ENCODE peak calls at places on chromosomes 12 and 14, in eight cellular contexts. L, W, N, B, V, K, E and U are unnamed samples. For H3K9me3, the result is how much of the 10 kb centered on the place peaks cover.

GRCh38 chr14:78142994-78143393 is 27.2 kb upstream of the NRXN3 start:
- DNase-seq in L (no peak), W (no peak), N (no peak), B (no peak), V (peak), K (no peak), E (no peak), U (no peak)

GRCh38 chr12:38544357-38545066 is 227.9 kb downstream of the ALG10B start:
- DNase-seq in L (no peak), W (no peak), N (no peak), B (no peak), V (no peak), K (no peak), E (no peak), U (no peak)

GRCh38 chr12:713281-713875 is 39.0 kb upstream of the WNK1 start:
- DNase-seq in L (no peak), W (no peak), N (no peak), B (no peak), V (no peak), K (no peak), E (no peak), U (no peak)

GRCh38 chr12:68207276-68207675 is 18.3 kb downstream of the IL26 start:
- DNase-seq in L (no peak), W (no peak), N (no peak), B (no peak), V (no peak), K (no peak), E (no peak), U (no peak)

GRCh38 chr12:53751336-53752191 is at the start of gene CISTR:
- DNase-seq in L (no peak), W (peak), N (no peak), B (peak), V (no peak), K (no peak), E (no peak), U (no peak)

GRCh38 chr14:71243697-71244096 is 336.4 kb downstream of the PCNX1 start:
- DNase-seq in L (no peak), W (no peak), N (no peak), B (no peak), V (peak), K (no peak), E (no peak), U (no peak)

GRCh38 chr12:122147514-122148290 is 26.3 kb downstream of the IL31 start:
- DNase-seq in L (no peak), W (no peak), N (no peak), B (no peak), V (no peak), K (no peak), E (no peak), U (no peak)

GRCh38 chr12:1204581-1205121 is 213.6 kb downstream of the ERC1 start:
- DNase-seq in L (no peak), W (no peak), N (no peak), B (no peak), V (peak), K (peak), E (no peak), U (no peak)

GRCh38 chr14:63840981-63841380 is 11.8 kb upstream of the SYNE2 start:
- DNase-seq in L (peak), W (peak), N (no peak), B (peak), V (no peak), K (peak), E (no peak), U (peak)

GRCh38 chr14:52318057-52318456 is 3.9 kb downstream of the PTGER2 start:
- DNase-seq in L (no peak), W (no peak), N (no peak), B (no peak), V (no peak), K (no peak), E (no peak), U (peak)

GRCh38 chr14:89171168-89171567 is 245.9 kb downstream of the FOXN3 start:
- DNase-seq in L (peak), W (no peak), N (no peak), B (no peak), V (peak), K (no peak), E (no peak), U (no peak)

GRCh38 chr12:68612245-68612644 is 1.5 kb downstream of the RAP1B start:
- DNase-seq in L (no peak), W (no peak), N (no peak), B (no peak), V (peak), K (no peak), E (no peak), U (peak)

GRCh38 chr12:115898670-115899069 is 378.8 kb downstream of the MED13L start:
- DNase-seq in L (no peak), W (no peak), N (no peak), B (no peak), V (no peak), K (no peak), E (no peak), U (no peak)

GRCh38 chr14:29648045-29648444 is 279.6 kb downstream of the PRKD1 start:
- DNase-seq in L (no peak), W (no peak), N (no peak), B (no peak), V (peak), K (no peak), E (no peak), U (no peak)

GRCh38 chr12:80837342-80837978 is 100.3 kb downstream of the LIN7A start:
- DNase-seq in L (peak), W (no peak), N (peak), B (no peak), V (peak), K (no peak), E (peak), U (peak)

GRCh38 chr12:3199551-3200031 is 122.4 kb downstream of the TSPAN9 start:
- DNase-seq in L (no peak), W (peak), N (no peak), B (peak), V (peak), K (no peak), E (no peak), U (peak)

GRCh38 chr12:100675432-100675831 is 101.9 kb downstream of the GAS2L3 start:
- DNase-seq in L (no peak), W (peak), N (no peak), B (peak), V (peak), K (no peak), E (no peak), U (no peak)

GRCh38 chr14:36676236-36676635 is 14.6 kb downstream of the PAX9 start:
- DNase-seq in L (no peak), W (no peak), N (no peak), B (no peak), V (no peak), K (no peak), E (no peak), U (no peak)

GRCh38 chr14:104864267-104865068 is 600 bp upstream of the CEP170B start:
- DNase-seq in L (peak), W (peak), N (no peak), B (peak), V (no peak), K (no peak), E (peak), U (peak)

GRCh38 chr14:96956464-96957239 is 159.5 kb downstream of the VRK1 start:
- DNase-seq in L (no peak), W (no peak), N (no peak), B (no peak), V (no peak), K (no peak), E (no peak), U (no peak)

GRCh38 chr12:52672321-52672933 is 7.8 kb downstream of the KRT1 start:
- DNase-seq in L (peak), W (no peak), N (no peak), B (no peak), V (peak), K (no peak), E (peak), U (no peak)

GRCh38 chr12:14982562-14982961 is 9.7 kb downstream of the PDE6H start:
- DNase-seq in L (no peak), W (no peak), N (no peak), B (no peak), V (no peak), K (no peak), E (no peak), U (no peak)

GRCh38 chr12:47080725-47081502 is 1.2 kb upstream of the AMIGO2 start:
- DNase-seq in L (no peak), W (peak), N (peak), B (peak), V (peak), K (peak), E (peak), U (peak)

GRCh38 chr14:21405097-21405496 is 21.3 kb upstream of the SUPT16H start:
- DNase-seq in L (no peak), W (no peak), N (no peak), B (no peak), V (no peak), K (no peak), E (no peak), U (no peak)

GRCh38 chr14:22131749-22132476 is 457.1 kb downstream of the DAD1 start:
- DNase-seq in L (peak), W (no peak), N (no peak), B (no peak), V (no peak), K (no peak), E (no peak), U (peak)

GRCh38 chr14:89504602-89505320 is 87.7 kb upstream of the FOXN3 start:
- DNase-seq in L (no peak), W (no peak), N (no peak), B (no peak), V (peak), K (no peak), E (no peak), U (no peak)

GRCh38 chr14:71061458-71061857 is 154.2 kb downstream of the PCNX1 start:
- DNase-seq in L (no peak), W (no peak), N (no peak), B (no peak), V (peak), K (no peak), E (no peak), U (no peak)

GRCh38 chr12:54010053-54010971 is 1.5 kb downstream of the HOXC8 start:
- DNase-seq in L (no peak), W (no peak), N (no peak), B (no peak), V (no peak), K (no peak), E (no peak), U (no peak)

DNA sequence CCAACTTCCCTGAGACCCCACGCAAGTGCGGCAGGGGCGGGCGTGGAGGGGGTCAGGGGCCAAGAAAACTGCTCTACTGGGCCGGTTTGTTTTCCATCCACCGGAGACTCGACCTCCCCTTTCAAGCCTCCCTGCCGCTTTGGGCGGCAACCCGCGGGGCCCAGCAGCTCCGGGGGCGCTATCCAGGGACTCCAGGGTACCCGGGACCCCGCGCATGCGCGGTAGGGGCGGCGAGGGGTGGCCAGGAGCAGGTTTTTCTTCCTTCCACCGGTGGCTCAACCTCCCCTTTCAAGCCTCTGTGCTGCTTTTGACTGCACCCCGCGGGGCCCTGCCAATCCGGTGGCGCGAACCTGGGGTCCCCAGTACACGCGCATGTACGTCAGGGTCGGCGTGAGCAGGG is 323.5 kb downstream of the ALG10 start:
- DNase-seq in L (no peak), W (no peak), N (no peak), B (no peak), V (no peak), K (no peak), E (no peak), U (no peak)
- H3K9me3 ChIP-seq in L (under half), W (under half), N (under half), B (under half), V (under half), K (under half), E (under half), U (under half)

DNA sequence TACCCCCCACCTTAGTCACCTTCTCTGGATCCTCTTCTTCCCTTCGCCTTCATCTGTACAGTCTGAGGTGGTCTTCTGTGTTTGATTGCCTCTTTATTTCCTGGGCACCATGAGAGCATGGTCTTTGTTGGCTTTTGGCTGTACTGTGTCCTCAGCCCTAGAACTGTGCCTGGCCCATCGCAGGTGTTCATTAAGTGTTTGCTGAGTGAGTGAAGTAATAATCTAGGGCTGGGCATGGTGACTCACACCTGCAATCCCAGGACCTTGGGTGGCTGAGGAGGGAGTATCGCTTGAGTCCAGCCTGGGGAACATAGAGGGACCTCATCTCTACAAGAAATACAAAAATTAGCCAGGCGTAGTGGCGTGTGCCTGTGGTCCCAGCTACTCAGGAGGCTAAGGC is 13.9 kb downstream of the ALDH2 start:
- DNase-seq in L (no peak), W (no peak), N (no peak), B (no peak), V (no peak), K (no peak), E (no peak), U (peak)
- H3K27ac ChIP-seq in L (no peak), W (no peak), N (no peak), B (no peak), V (no peak), K (no peak), E (no peak), U (peak)

DNA sequence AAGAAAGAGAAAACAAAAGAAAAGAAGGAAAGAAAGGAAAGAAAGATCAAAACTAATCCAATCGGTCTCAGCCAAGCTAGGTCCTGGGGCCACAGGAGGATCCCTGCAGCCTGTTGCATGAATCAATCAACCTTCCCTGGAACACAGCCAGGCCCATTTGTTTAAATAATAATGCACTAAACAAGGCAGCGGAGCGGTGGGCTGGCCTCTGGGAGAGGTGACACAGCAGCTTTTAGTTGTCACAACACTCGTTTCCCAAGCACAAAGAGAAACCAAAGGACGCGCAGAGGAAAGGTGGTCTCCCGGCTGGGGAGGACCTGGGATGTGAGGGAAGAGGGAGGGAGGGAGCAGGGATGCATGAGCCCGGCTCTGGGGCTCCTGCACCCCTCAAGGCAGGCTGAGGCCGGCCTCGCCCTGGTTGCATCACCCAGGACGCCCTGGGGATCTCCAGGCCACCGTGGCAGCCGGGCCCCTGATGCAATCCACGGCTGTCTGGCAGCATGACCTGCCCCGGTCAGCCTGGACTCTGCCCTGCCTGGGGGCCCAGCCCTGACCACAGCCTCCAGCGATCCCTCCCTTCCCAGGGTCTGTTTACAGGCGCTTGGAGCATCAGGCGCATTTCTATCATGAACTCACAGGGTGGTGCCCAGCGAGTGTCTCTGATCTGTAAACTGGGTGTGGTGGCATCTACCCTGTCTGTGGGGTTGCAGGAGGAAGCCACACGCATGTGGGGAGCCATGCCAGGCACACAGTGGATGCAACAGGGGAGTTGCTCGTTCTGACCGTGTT is 32.5 kb downstream of the MMP17 start:
- DNase-seq in L (peak), W (peak), N (no peak), B (peak), V (peak), K (no peak), E (peak), U (peak)
- H3K4me3 ChIP-seq in L (peak), W (peak), N (no peak), B (no peak), V (peak), K (no peak), E (peak), U (no peak)

GRCh38 chr14:25658988-25659387 is 609.0 kb upstream of the STXBP6 start:
- DNase-seq in L (no peak), W (no peak), N (no peak), B (no peak), V (no peak), K (no peak), E (no peak), U (no peak)
- H3K9me3 ChIP-seq in L (half or more), W (under half), N (under half), B (under half), V (under half), K (under half), E (under half), U (under half)

GRCh38 chr12:85279449-85280137 is 427 bp upstream of the ALX1 start:
- DNase-seq in L (no peak), W (no peak), N (no peak), B (peak), V (no peak), K (no peak), E (no peak), U (peak)
- H3K27ac ChIP-seq in L (no peak), W (no peak), N (peak), B (no peak), V (no peak), K (no peak), E (no peak), U (no peak)